ENCODE peak calls at places on chromosomes 1 and 21, in eight cellular contexts. I is cardiac fibroblast, H is Peyer's patch, C is foreskin fibroblast, V is endothelial cell, K is A549, Y is lower lobe of right lung, N is heart right ventricle. O is an unnamed sample.

GRCh38 chr1:207828485-207829158 is 76.8 kb downstream of the CD46 start:
- DNase-seq in I (peak), H (peak), C (peak), V (peak), K (peak), Y (peak), N (peak), O (peak)

GRCh38 chr1:180343931-180344406 is 113.9 kb downstream of the LHX4 start:
- DNase-seq in I (peak), H (no peak), C (peak), V (no peak), K (no peak), Y (no peak), N (no peak), O (no peak)

GRCh38 chr1:82923957-82924356 is 1075.0 kb downstream of the TTLL7 start:
- DNase-seq in I (no peak), H (no peak), C (no peak), V (no peak), K (no peak), Y (no peak), N (no peak), O (no peak)

GRCh38 chr1:29646161-29646775 is 409.9 kb downstream of the PTPRU start:
- DNase-seq in I (no peak), H (no peak), C (no peak), V (peak), K (no peak), Y (no peak), N (no peak), O (no peak)

GRCh38 chr1:114208106-114208505 is 54.4 kb upstream of the SYT6 start:
- DNase-seq in I (no peak), H (no peak), C (no peak), V (no peak), K (no peak), Y (no peak), N (no peak), O (no peak)

GRCh38 chr21:25881524-25882376 is 147.0 kb downstream of the GABPA start:
- DNase-seq in I (peak), H (peak), C (peak), V (peak), K (peak), Y (peak), N (peak), O (peak)

GRCh38 chr1:185813401-185813979 is 79.3 kb downstream of the HMCN1 start:
- DNase-seq in I (peak), H (no peak), C (peak), V (peak), K (peak), Y (no peak), N (peak), O (peak)

GRCh38 chr1:65278344-65279091 is 30.8 kb upstream of the DNAJC6 start:
- DNase-seq in I (no peak), H (no peak), C (peak), V (peak), K (no peak), Y (no peak), N (no peak), O (no peak)

GRCh38 chr1:35031103-35031452 is 667 bp downstream of the ZMYM6 start:
- DNase-seq in I (peak), H (peak), C (peak), V (no peak), K (peak), Y (no peak), N (peak), O (peak)

GRCh38 chr1:195394567-195394966 is 1213.7 kb downstream of the KCNT2 start:
- DNase-seq in I (no peak), H (no peak), C (no peak), V (no peak), K (no peak), Y (no peak), N (no peak), O (no peak)

GRCh38 chr1:213796525-213796924 is 191.2 kb upstream of the PROX1 start:
- DNase-seq in I (no peak), H (no peak), C (no peak), V (no peak), K (no peak), Y (no peak), N (no peak), O (no peak)

GRCh38 chr1:156760092-156760795 is 7.1 kb upstream of the PRCC start:
- DNase-seq in I (no peak), H (no peak), C (no peak), V (no peak), K (no peak), Y (no peak), N (no peak), O (no peak)

GRCh38 chr21:43829161-43829560 is 35.9 kb upstream of the AGPAT3 start:
- DNase-seq in I (no peak), H (no peak), C (no peak), V (no peak), K (no peak), Y (no peak), N (no peak), O (no peak)

GRCh38 chr21:45356653-45357435 is 48.1 kb upstream of the COL18A1 start:
- DNase-seq in I (no peak), H (no peak), C (no peak), V (no peak), K (no peak), Y (peak), N (no peak), O (no peak)

GRCh38 chr21:37030864-37031263 is 24.4 kb downstream of the RIPPLY3 start:
- DNase-seq in I (no peak), H (no peak), C (no peak), V (no peak), K (no peak), Y (no peak), N (no peak), O (no peak)

GRCh38 chr1:228004887-228005462 is 1.8 kb upstream of the WNT3A start:
- DNase-seq in I (no peak), H (no peak), C (no peak), V (no peak), K (no peak), Y (no peak), N (no peak), O (no peak)

GRCh38 chr1:204426035-204426436 is 14.4 kb upstream of the PPP1R15B start:
- DNase-seq in I (peak), H (no peak), C (peak), V (no peak), K (peak), Y (no peak), N (no peak), O (no peak)

GRCh38 chr1:186404454-186405051 is 28.9 kb downstream of the ODR4 start:
- DNase-seq in I (peak), H (no peak), C (peak), V (no peak), K (peak), Y (no peak), N (no peak), O (peak)

GRCh38 chr21:42562816-42563215 is 49.2 kb downstream of the SLC37A1 start:
- DNase-seq in I (no peak), H (no peak), C (no peak), V (no peak), K (no peak), Y (peak), N (no peak), O (no peak)

GRCh38 chr1:215682232-215682631 is 115.1 kb downstream of the KCTD3 start:
- DNase-seq in I (peak), H (no peak), C (peak), V (no peak), K (no peak), Y (no peak), N (no peak), O (no peak)

GRCh38 chr1:98940680-98941079 is 64.0 kb downstream of the PLPPR5 start:
- DNase-seq in I (peak), H (no peak), C (peak), V (no peak), K (no peak), Y (no peak), N (no peak), O (no peak)

GRCh38 chr1:95671098-95671497 is 437.1 kb downstream of the RWDD3 start:
- DNase-seq in I (no peak), H (no peak), C (no peak), V (no peak), K (no peak), Y (no peak), N (no peak), O (no peak)

GRCh38 chr1:9097947-9098705 is 28.7 kb upstream of the SLC2A5 start:
- DNase-seq in I (no peak), H (no peak), C (no peak), V (no peak), K (no peak), Y (no peak), N (no peak), O (no peak)

GRCh38 chr1:9100471-9101043 is 28.3 kb downstream of the GPR157 start:
- DNase-seq in I (peak), H (no peak), C (peak), V (no peak), K (no peak), Y (no peak), N (no peak), O (no peak)

GRCh38 chr1:9095818-9096217 is 26.4 kb upstream of the SLC2A5 start:
- DNase-seq in I (no peak), H (no peak), C (no peak), V (no peak), K (no peak), Y (no peak), N (no peak), O (no peak)

GRCh38 chr1:9101510-9102146 is 27.3 kb downstream of the GPR157 start:
- DNase-seq in I (peak), H (peak), C (peak), V (peak), K (peak), Y (no peak), N (peak), O (no peak)

DNA sequence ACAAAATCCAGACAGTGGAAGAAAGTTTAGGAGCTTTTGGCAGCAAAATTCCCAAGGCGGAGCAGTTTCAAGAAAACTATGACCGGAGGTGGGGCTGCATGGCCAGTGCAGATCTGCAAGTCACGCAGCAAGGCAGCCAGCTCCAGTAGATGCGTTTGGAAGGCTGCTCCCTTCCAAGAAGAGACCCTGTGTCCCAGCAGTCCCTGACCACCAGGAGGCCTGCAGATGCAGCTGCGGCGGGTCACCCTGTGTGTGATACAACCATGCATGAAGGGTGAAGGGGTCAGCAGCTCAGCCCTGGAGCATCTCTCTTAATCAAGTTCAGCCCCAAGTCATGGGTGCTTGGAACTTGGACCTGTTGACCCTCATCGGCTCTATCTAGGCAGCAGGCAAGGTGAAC is 29.3 kb downstream of the GPR157 start:
- DNase-seq in I (no peak), H (no peak), C (no peak), V (no peak), K (no peak), Y (no peak), N (no peak), O (no peak)
- TF ChIP-seq CTCF in I (no peak), H (no peak), C (no peak), V (no peak), K (no peak), Y (no peak), N (no peak), O (no peak)

GRCh38 chr1:32828341-32828740 is 10.9 kb downstream of the S100PBP start:
- DNase-seq in I (peak), H (no peak), C (peak), V (no peak), K (no peak), Y (no peak), N (no peak), O (no peak)
- TF ChIP-seq CTCF in I (no peak), H (peak), C (no peak), V (peak), K (peak), Y (no peak), N (peak), O (no peak)

DNA sequence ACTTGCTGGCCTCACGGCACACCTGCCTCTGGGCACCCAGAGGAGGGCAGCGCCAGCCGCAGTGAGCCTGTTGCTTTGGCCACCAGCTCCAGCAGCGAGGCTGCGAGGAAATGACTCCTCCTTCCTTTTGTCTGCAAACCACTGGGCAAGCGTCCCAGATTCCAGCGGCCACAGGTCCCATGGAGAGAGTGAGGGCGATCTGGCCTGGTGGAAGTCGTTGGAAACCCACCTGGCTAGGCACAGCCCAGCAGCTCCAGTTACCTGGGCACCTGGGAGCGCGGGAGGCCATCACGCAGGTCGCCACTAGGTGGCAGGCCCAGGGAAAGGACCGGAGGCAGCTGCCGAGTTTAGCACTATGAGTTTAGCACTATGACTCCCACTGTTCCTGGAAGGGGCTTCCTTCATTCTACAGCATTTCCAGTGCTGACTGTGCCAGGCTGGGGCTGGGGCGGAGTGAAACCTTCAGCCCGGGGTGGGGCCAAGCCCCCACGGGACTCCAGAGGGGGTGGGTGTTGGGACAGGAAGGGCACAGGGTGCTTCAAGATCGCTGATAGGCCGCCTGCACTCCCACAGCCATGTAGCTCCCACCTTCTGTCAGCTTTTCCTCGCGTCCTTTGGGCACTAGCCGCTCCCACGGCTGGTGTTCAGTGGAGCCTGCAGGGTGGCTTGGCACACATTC is 1.1 kb upstream of the ESPN start:
- DNase-seq in I (peak), H (peak), C (peak), V (peak), K (no peak), Y (peak), N (no peak), O (no peak)
- TF ChIP-seq CTCF in I (peak), H (peak), C (peak), V (peak), K (peak), Y (peak), N (peak), O (peak)

GRCh38 chr1:15275921-15276683 is 29.1 kb downstream of the FHAD1 start:
- DNase-seq in I (no peak), H (no peak), C (no peak), V (no peak), K (no peak), Y (peak), N (no peak), O (no peak)

GRCh38 chr1:15271196-15271595 is 24.2 kb downstream of the FHAD1 start:
- DNase-seq in I (no peak), H (no peak), C (no peak), V (no peak), K (no peak), Y (no peak), N (no peak), O (no peak)

GRCh38 chr1:15272009-15272781 is 25.2 kb downstream of the FHAD1 start:
- DNase-seq in I (peak), H (no peak), C (peak), V (peak), K (peak), Y (peak), N (peak), O (peak)

GRCh38 chr1:15273274-15273673 is 26.3 kb downstream of the FHAD1 start:
- DNase-seq in I (no peak), H (no peak), C (no peak), V (no peak), K (no peak), Y (no peak), N (no peak), O (no peak)

DNA sequence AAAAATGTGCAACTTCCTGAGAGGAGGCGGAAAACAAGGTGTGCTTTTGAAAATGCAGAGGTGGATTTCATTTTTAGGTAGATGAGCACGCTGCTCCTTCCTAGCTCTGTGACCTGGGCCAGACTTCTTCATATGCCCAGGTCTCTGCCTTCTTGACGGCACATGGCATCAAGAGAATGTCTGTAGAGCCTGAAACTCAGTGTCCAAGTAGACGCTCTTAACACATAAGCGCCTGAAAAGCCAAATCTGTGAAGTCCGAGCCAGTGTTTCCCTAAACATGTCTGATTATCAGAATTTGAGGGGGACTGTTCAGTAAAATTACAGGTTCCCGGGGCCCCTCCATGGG is 25.7 kb downstream of the FHAD1 start:
- DNase-seq in I (no peak), H (no peak), C (no peak), V (no peak), K (no peak), Y (no peak), N (no peak), O (no peak)
- TF ChIP-seq CTCF in I (no peak), H (no peak), C (no peak), V (no peak), K (no peak), Y (no peak), N (no peak), O (peak)

DNA sequence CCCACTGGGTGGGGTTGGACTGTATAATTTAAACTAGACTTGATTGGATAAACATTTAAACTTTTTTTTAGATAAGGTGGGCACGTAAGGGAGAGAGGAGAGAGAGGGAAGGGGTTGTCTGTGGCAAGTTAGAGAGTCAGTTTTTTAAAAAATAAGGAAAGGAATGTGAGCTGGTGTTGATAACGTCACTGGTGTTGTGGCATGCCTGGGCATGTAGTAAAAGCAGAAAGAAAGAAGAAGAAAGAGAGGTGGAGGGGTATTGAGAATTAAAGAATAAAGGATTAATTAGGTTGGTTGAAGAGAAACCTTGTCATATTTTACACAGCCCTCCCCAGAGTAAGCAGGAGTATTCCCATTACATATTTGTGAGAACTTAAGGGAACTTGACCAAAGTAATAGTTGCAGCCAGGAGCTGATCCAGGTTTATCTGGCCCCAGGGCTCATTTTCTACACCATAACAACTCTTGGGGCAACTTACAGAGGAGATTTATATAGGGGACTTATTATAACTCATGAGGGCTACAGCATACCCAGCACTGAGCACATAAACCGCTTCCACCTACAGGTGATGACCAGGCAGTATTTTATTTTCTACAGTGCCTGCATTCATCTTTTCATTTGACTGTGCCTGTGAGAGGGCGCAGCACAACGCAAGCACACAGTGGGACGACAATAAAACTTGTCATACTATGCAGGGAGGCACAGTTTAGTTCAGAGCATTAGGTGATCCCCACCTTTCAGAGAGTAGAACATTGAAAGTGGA is 70.2 kb downstream of the CCDC30 start:
- DNase-seq in I (no peak), H (no peak), C (peak), V (no peak), K (no peak), Y (no peak), N (no peak), O (no peak)
- TF ChIP-seq CTCF in I (no peak), H (no peak), C (no peak), V (no peak), K (no peak), Y (no peak), N (no peak), O (no peak)

GRCh38 chr1:18322353-18323032 is 158.2 kb upstream of the KLHDC7A start:
- DNase-seq in I (no peak), H (no peak), C (no peak), V (peak), K (peak), Y (no peak), N (no peak), O (no peak)
- TF ChIP-seq CTCF in I (no peak), H (no peak), C (no peak), V (peak), K (no peak), Y (no peak), N (no peak), O (peak)

DNA sequence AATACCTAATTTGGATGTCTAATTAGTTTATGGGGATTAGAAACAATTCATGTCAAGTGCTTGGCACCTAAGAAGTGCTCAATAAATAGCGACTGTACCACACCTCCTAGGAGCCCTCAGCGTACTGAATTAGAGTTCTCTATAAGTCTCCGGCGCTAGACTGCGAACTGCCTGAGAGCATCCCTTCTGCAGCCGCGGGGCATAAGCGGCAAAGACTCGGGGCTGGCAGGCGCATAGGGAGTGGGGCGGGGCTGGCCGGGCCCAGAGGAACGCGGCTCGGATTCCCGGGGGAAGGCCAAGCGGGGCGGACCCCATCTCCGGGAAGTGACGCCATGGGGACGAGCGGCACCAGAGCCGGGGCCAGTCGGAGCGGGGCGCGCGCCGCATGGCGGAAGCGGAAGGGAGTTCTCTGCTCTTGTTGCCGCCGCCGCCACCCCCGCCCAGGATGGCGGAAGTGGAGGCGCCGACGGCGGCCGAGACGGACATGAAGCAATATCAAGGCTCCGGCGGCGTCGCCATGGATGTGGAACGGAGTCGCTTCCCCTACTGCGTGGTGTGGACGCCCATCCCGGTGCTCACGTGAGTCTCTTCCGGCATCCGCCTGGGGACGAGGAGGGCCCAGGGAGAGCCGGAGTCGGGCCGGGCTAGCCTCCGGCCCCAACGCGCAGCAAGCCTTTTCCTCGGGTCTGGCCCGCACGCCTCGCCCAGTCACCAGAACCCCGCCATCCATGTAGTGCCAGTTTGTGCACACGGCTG is at the start of gene TMEM222:
- DNase-seq in I (peak), H (peak), C (peak), V (peak), K (peak), Y (peak), N (peak), O (peak)
- TF ChIP-seq CTCF in I (no peak), H (peak), C (no peak), V (peak), K (no peak), Y (peak), N (peak), O (no peak)

DNA sequence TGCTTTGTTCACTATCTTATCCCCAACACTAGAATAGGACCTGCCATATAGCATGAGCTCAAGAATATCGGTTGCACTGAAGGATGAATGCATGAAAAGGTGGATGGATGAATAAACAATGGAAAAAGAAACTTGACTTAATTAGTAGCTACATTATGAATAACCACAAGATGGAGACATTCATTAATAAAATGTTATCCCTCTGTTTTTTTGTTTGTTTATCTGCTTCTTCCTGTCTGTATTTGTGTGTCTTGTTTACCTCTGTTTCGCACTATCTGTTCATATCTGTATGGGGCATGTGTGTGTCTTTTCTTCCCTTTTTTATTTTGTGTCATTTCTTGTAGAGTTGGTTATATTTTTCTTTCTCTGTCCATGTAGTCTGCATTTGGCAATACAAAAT is 1.1 kb upstream of the OR14I1 start:
- DNase-seq in I (no peak), H (no peak), C (no peak), V (no peak), K (no peak), Y (no peak), N (no peak), O (no peak)
- TF ChIP-seq CTCF in I (no peak), H (peak), C (no peak), V (no peak), K (peak), Y (no peak), N (peak), O (peak)

O was measured in Panc1.